ENCODE peak calls at places on chromosomes 5 and 9, in six cellular contexts. F is body of pancreas; U is CD4-positive, alpha-beta T cell; G is amniotic stem cell; Y is activated gamma-delta T cell; O is activated naive CD4-positive, alpha-beta T cell. S is an unnamed sample.

GRCh38 chr5:135828793-135829150 is 5.7 kb upstream of the SLC25A48 start:
- DNase-seq in U (no peak), O (no peak), Y (no peak), F (no peak), G (no peak), S (no peak)

GRCh38 chr5:57028166-57028565 is 76.2 kb upstream of the MIER3 start:
- DNase-seq in F (no peak), O (no peak), U (no peak), Y (no peak), G (no peak), S (no peak)

GRCh38 chr9:14780251-14780650 is 57.7 kb upstream of the CER1 start:
- DNase-seq in Y (no peak), U (no peak), O (no peak), F (no peak), G (no peak), S (no peak)

GRCh38 chr5:123450641-123451421 is 27.6 kb upstream of the CEP120 start:
- DNase-seq in G (no peak), F (peak), O (no peak), U (no peak), Y (no peak), S (no peak)

GRCh38 chr5:23419115-23419514 is 88.3 kb upstream of the PRDM9 start:
- DNase-seq in G (no peak), U (no peak), Y (no peak), O (no peak), F (peak), S (no peak)

GRCh38 chr9:92619601-92620300 is 50.2 kb downstream of the IPPK start:
- DNase-seq in U (no peak), O (no peak), F (no peak), Y (no peak), G (no peak), S (no peak)

GRCh38 chr5:143569213-143569663 is 165.8 kb upstream of the NR3C1 start:
- DNase-seq in Y (no peak), O (no peak), F (peak), U (no peak), G (no peak), S (no peak)

GRCh38 chr5:68528877-68529276 is 313.3 kb downstream of the PIK3R1 start:
- DNase-seq in G (no peak), Y (no peak), U (no peak), F (no peak), O (no peak), S (no peak)

GRCh38 chr5:102740515-102740914 is 14.6 kb upstream of the PAM start:
- DNase-seq in G (no peak), U (no peak), Y (no peak), O (no peak), F (no peak), S (no peak)

GRCh38 chr9:131302244-131303075 is 12.9 kb downstream of the PLPP7 start:
- DNase-seq in F (peak), O (no peak), U (no peak), Y (no peak), G (no peak), S (no peak)

GRCh38 chr9:136603216-136603615 is 57.4 kb upstream of the NOTCH1 start:
- DNase-seq in U (no peak), F (no peak), G (no peak), O (no peak), Y (no peak), S (no peak)

GRCh38 chr5:669842-670395 is 23.2 kb downstream of the TPPP start:
- DNase-seq in Y (no peak), G (no peak), U (no peak), O (no peak), F (no peak), S (no peak)

GRCh38 chr5:157594675-157595074 is 19.1 kb upstream of the ADAM19 start:
- DNase-seq in U (no peak), G (no peak), Y (no peak), F (no peak), O (no peak), S (no peak)

GRCh38 chr5:55568629-55569512 is 34.1 kb upstream of the PLPP1 start:
- DNase-seq in O (no peak), Y (no peak), G (no peak), U (no peak), F (no peak), S (peak)

S was measured in GM03348.